ENCODE peak calls at places on chromosomes 11 and 22, in nine cellular contexts. X is fibroblast of lung, S is HCT116, D is tibial artery, R is aorta, T is IMR-90, E is MM.1S, J is cardiac muscle cell, Q is breast epithelium. O is an unnamed sample. For H3K4me1, the result is how much of the 10 kb centered on the place peaks cover.

GRCh38 chr11:125903753-125904659 is at the start of gene DDX25:
- DNase-seq in X (no peak), S (no peak), D (no peak), R (no peak), T (no peak), E (no peak), J (no peak), Q (no peak), O (no peak)

GRCh38 chr11:45250035-45250693 is 36.0 kb downstream of the SYT13 start:
- DNase-seq in X (no peak), S (no peak), D (no peak), R (no peak), T (no peak), E (no peak), J (no peak), Q (no peak), O (no peak)

GRCh38 chr22:24516301-24516737 is 21.2 kb downstream of the UPB1 start:
- DNase-seq in X (peak), S (no peak), D (no peak), R (no peak), T (peak), E (no peak), J (peak), Q (no peak), O (no peak)

GRCh38 chr11:116687458-116688201 is 85.2 kb downstream of the BUD13 start:
- DNase-seq in X (no peak), S (no peak), D (peak), R (no peak), T (no peak), E (no peak), J (no peak), Q (no peak), O (no peak)

GRCh38 chr11:128026596-128026995 is 560.8 kb downstream of the ETS1 start:
- DNase-seq in X (peak), S (no peak), D (no peak), R (no peak), T (peak), E (no peak), J (peak), Q (no peak), O (no peak)

GRCh38 chr11:61113209-61113608 is 10.9 kb downstream of the CD5 start:
- DNase-seq in X (no peak), S (no peak), D (no peak), R (no peak), T (no peak), E (no peak), J (no peak), Q (no peak), O (no peak)

GRCh38 chr11:114440121-114440860 is 1.0 kb downstream of the REXO2 start:
- DNase-seq in X (peak), S (no peak), D (no peak), R (no peak), T (peak), E (no peak), J (peak), Q (no peak), O (no peak)

GRCh38 chr11:57536947-57537654 is at the start of gene SMTNL1:
- DNase-seq in X (no peak), S (no peak), D (no peak), R (no peak), T (no peak), E (no peak), J (no peak), Q (no peak), O (no peak)

GRCh38 chr22:26674211-26675190 is 17.1 kb downstream of the MIAT start:
- DNase-seq in X (no peak), S (no peak), D (no peak), R (no peak), T (no peak), E (no peak), J (no peak), Q (no peak), O (peak)

GRCh38 chr22:46115388-46115678 is 35.0 kb upstream of the PPARA start:
- DNase-seq in X (no peak), S (no peak), D (no peak), R (no peak), T (no peak), E (no peak), J (no peak), Q (no peak), O (no peak)

GRCh38 chr11:15720460-15720859 is 605.7 kb downstream of the INSC start:
- DNase-seq in X (peak), S (no peak), D (no peak), R (no peak), T (peak), E (no peak), J (peak), Q (no peak), O (no peak)

GRCh38 chr22:39997939-39998726 is 3.4 kb downstream of the FAM83F start:
- DNase-seq in X (peak), S (no peak), D (no peak), R (no peak), T (peak), E (no peak), J (peak), Q (peak), O (peak)

GRCh38 chr22:47210686-47211085 is 448.2 kb downstream of the TBC1D22A start:
- DNase-seq in X (no peak), S (no peak), D (peak), R (no peak), T (no peak), E (no peak), J (no peak), Q (peak), O (no peak)

GRCh38 chr11:20934521-20934920 is 265.1 kb downstream of the NELL1 start:
- DNase-seq in X (no peak), S (no peak), D (no peak), R (no peak), T (no peak), E (no peak), J (no peak), Q (no peak), O (no peak)

GRCh38 chr22:39135092-39135896 is 17.2 kb downstream of the CBX7 start:
- DNase-seq in X (peak), S (peak), D (peak), R (peak), T (no peak), E (no peak), J (peak), Q (no peak), O (peak)

GRCh38 chr11:31798057-31799035 is 12.8 kb downstream of the PAX6 start:
- DNase-seq in X (no peak), S (no peak), D (no peak), R (no peak), T (no peak), E (no peak), J (no peak), Q (no peak), O (no peak)

GRCh38 chr11:62399868-62400245 is 19.0 kb upstream of the SCGB1A1 start:
- DNase-seq in X (no peak), S (no peak), D (no peak), R (no peak), T (no peak), E (no peak), J (no peak), Q (no peak), O (peak)

GRCh38 chr22:42938976-42939375 is 76.0 kb downstream of the PACSIN2 start:
- DNase-seq in X (no peak), S (no peak), D (peak), R (no peak), T (no peak), E (no peak), J (no peak), Q (peak), O (no peak)

GRCh38 chr11:32005786-32006406 is 85.0 kb upstream of the RCN1 start:
- DNase-seq in X (peak), S (no peak), D (no peak), R (no peak), T (peak), E (no peak), J (peak), Q (no peak), O (no peak)

GRCh38 chr11:133835258-133836075 is 9.8 kb downstream of the SPATA19 start:
- DNase-seq in X (peak), S (peak), D (no peak), R (no peak), T (peak), E (no peak), J (peak), Q (peak), O (no peak)

GRCh38 chr11:86931059-86931964 is 23.9 kb downstream of the FZD4 start:
- DNase-seq in X (no peak), S (no peak), D (no peak), R (no peak), T (peak), E (no peak), J (no peak), Q (no peak), O (no peak)

GRCh38 chr22:28344893-28345292 is 334.7 kb downstream of the TTC28 start:
- DNase-seq in X (no peak), S (no peak), D (no peak), R (no peak), T (peak), E (no peak), J (peak), Q (no peak), O (no peak)

GRCh38 chr22:40572976-40573375 is 63.5 kb downstream of the MRTFA start:
- DNase-seq in X (no peak), S (no peak), D (no peak), R (no peak), T (no peak), E (no peak), J (peak), Q (no peak), O (no peak)

GRCh38 chr22:27461470-27461869 is 340.1 kb downstream of the MN1 start:
- DNase-seq in X (peak), S (no peak), D (no peak), R (peak), T (peak), E (no peak), J (peak), Q (no peak), O (no peak)

GRCh38 chr11:119085523-119085878 is 820 bp downstream of the HMBS start:
- DNase-seq in X (peak), S (no peak), D (no peak), R (no peak), T (no peak), E (no peak), J (no peak), Q (no peak), O (no peak)

GRCh38 chr11:17287058-17287457 is 10.5 kb downstream of the NUCB2 start:
- DNase-seq in X (no peak), S (no peak), D (no peak), R (no peak), T (no peak), E (no peak), J (no peak), Q (no peak), O (no peak)

GRCh38 chr11:43947815-43948214 is 5.4 kb downstream of the C11orf96 start:
- DNase-seq in X (no peak), S (no peak), D (peak), R (no peak), T (no peak), E (no peak), J (no peak), Q (no peak), O (no peak)

GRCh38 chr11:33844236-33844635 is 47.6 kb downstream of the LMO2 start:
- DNase-seq in X (no peak), S (no peak), D (no peak), R (no peak), T (no peak), E (no peak), J (no peak), Q (no peak), O (no peak)

GRCh38 chr22:28574159-28574788 is 105.4 kb downstream of the TTC28 start:
- DNase-seq in X (no peak), S (no peak), D (no peak), R (no peak), T (no peak), E (no peak), J (no peak), Q (no peak), O (no peak)

GRCh38 chr11:69060005-69060404 is 11.3 kb downstream of the TPCN2 start:
- DNase-seq in X (no peak), S (no peak), D (no peak), R (no peak), T (no peak), E (no peak), J (no peak), Q (no peak), O (peak)

GRCh38 chr11:12167098-12167999 is 57.0 kb downstream of the MICAL2 start:
- DNase-seq in X (peak), S (peak), D (no peak), R (no peak), T (peak), E (no peak), J (peak), Q (no peak), O (no peak)

GRCh38 chr11:8229299-8230177 is 34.1 kb downstream of the LMO1 start:
- DNase-seq in X (peak), S (no peak), D (no peak), R (no peak), T (no peak), E (no peak), J (peak), Q (no peak), O (no peak)

GRCh38 chr22:21755855-21756284 is 20.3 kb upstream of the YPEL1 start:
- DNase-seq in X (peak), S (no peak), D (no peak), R (no peak), T (peak), E (no peak), J (peak), Q (no peak), O (no peak)

DNA sequence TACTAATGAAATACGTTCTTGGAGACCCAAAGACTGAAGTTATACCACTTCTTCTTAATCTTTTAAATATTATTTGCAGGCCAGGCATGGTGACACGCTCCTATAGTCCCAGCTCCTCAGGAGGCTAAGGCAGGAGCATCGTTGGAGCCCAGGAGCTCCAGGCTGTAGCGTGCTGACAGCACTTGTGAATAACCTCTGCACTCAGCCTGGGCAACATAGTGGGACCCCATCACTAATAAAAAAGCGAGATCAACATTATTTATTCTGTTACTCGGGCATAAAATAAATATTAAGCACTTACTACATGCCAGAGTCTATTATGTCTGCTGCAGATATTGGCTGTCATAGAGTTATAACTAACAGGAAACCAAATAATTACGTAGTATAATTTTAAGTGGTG is 720 bp upstream of the MED17 start:
- DNase-seq in X (no peak), S (no peak), D (no peak), R (no peak), T (no peak), E (no peak), J (no peak), Q (no peak), O (no peak)
- H3K27ac ChIP-seq in X (peak), S (peak), D (peak), R (no peak), T (no peak), E (no peak), J (no peak), Q (peak), O (no peak)

GRCh38 chr11:47867821-47868220 is 19.7 kb upstream of the NUP160 start:
- DNase-seq in X (peak), S (no peak), D (no peak), R (no peak), T (peak), E (no peak), J (peak), Q (no peak), O (no peak)

GRCh38 chr11:47863893-47864430 is 15.8 kb upstream of the NUP160 start:
- DNase-seq in X (no peak), S (no peak), D (no peak), R (no peak), T (no peak), E (no peak), J (no peak), Q (no peak), O (no peak)

GRCh38 chr11:47864910-47865309 is 16.8 kb upstream of the NUP160 start:
- DNase-seq in X (no peak), S (no peak), D (no peak), R (no peak), T (no peak), E (no peak), J (no peak), Q (no peak), O (no peak)

GRCh38 chr11:47870404-47870803 is 22.3 kb upstream of the NUP160 start:
- DNase-seq in X (no peak), S (no peak), D (no peak), R (no peak), T (no peak), E (no peak), J (no peak), Q (no peak), O (no peak)

GRCh38 chr11:47869548-47870393 is 21.6 kb upstream of the NUP160 start:
- DNase-seq in X (peak), S (peak), D (no peak), R (no peak), T (no peak), E (no peak), J (no peak), Q (no peak), O (no peak)
- H3K4me1 ChIP-seq in X (under half), S (under half), D (under half), R (under half), T (under half), E (under half), J (under half), Q (under half), O (under half)

DNA sequence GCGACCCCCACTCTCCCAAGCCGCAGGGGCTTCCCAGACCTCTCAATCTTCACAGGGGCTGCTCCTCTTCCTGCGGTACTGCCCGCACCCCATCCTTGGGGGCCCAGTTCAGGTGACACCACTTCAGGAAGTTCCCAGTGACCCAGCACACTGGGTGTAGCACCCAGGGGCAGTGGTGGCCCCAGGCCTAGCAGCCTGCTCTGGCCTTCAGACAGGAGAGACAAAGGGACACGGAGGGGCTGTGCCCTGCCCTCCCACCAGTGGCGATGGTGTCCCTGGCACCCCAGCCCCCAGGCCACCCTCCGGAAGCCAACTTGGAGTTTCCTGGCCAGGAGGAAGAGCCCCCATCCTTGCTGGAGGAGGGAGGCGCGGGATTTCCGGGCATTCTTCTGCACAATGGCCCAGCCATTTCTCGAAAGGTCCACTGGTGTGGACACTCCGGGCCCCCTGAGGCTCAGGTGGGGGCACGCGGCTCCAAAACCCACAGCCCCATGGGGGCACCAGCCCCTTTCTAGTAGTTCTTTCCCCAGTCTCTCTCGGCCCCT is 978 bp upstream of the CLDN5 start:
- DNase-seq in X (no peak), S (no peak), D (no peak), R (no peak), T (no peak), E (no peak), J (no peak), Q (no peak), O (no peak)
- H3K4me3 ChIP-seq in X (no peak), S (no peak), D (peak), R (no peak), T (no peak), E (no peak), J (no peak), Q (peak), O (peak)

GRCh38 chr11:35007277-35007676 is 90.9 kb downstream of the PDHX start:
- DNase-seq in X (no peak), S (no peak), D (no peak), R (no peak), T (no peak), E (peak), J (no peak), Q (no peak), O (no peak)

GRCh38 chr11:35009941-35010337 is 93.5 kb downstream of the PDHX start:
- DNase-seq in X (no peak), S (no peak), D (no peak), R (no peak), T (no peak), E (no peak), J (no peak), Q (no peak), O (no peak)

GRCh38 chr11:35010656-35011055 is 94.2 kb downstream of the PDHX start:
- DNase-seq in X (no peak), S (no peak), D (no peak), R (no peak), T (no peak), E (no peak), J (no peak), Q (no peak), O (no peak)

GRCh38 chr11:35011389-35011788 is 95.0 kb downstream of the PDHX start:
- DNase-seq in X (peak), S (no peak), D (no peak), R (no peak), T (peak), E (no peak), J (peak), Q (no peak), O (no peak)

GRCh38 chr11:35009191-35009940 is 92.9 kb downstream of the PDHX start:
- DNase-seq in X (peak), S (peak), D (no peak), R (no peak), T (peak), E (no peak), J (peak), Q (no peak), O (no peak)
- H3K27ac ChIP-seq in X (no peak), S (peak), D (no peak), R (no peak), T (peak), E (no peak), J (no peak), Q (no peak), O (no peak)

GRCh38 chr11:123235117-123235686 is 40.2 kb upstream of the CLMP start:
- DNase-seq in X (no peak), S (peak), D (no peak), R (peak), T (no peak), E (no peak), J (peak), Q (no peak), O (peak)
- H3K4me1 ChIP-seq in X (under half), S (under half), D (under half), R (under half), T (under half), E (under half), J (under half), Q (under half), O (under half)

DNA sequence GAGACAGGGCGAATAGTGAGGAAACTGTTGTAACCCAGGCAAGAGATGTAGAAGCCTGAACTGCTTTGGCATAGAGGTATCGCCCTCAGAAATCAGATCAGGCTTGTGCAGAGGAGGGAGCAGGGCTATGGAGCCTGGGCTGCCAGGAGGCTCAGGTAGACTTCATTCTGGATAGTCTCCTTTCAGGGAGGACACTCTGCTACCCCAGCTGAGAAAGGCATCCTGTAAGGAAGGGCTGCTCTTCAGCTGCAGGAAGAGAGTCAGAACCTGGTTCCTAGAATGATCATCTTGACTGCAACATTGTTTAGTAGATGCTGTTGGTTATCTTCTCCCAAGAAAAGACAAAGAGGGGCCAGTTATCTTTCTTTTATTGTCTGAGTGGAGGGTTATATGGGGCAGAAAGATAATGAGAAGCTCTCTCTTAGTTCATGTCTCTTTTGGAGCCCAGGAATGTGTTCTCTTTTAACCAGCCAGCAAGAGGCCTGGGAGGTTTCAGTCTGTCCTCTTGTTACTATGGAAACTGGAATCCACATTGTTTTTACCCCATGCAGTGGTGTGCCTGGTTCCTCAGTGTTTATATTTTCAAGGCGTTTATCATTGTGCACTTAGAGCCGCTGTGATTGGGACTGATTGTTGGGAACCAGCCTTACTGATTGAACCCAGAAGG is 95.7 kb downstream of the STIM1 start:
- DNase-seq in X (peak), S (no peak), D (no peak), R (no peak), T (peak), E (peak), J (peak), Q (no peak), O (no peak)
- H3K4me3 ChIP-seq in X (no peak), S (no peak), D (no peak), R (no peak), T (no peak), E (no peak), J (no peak), Q (no peak), O (no peak)

O was measured in right cardiac atrium.